ENCODE peak calls at places on chromosomes 16 and 17, in nine cellular contexts. F, J, D, I, P, X, Q, N and K are unnamed samples.
A peak's percentile ranks its signal among the peaks of the same experiment; 100 is the strongest.

GRCh38 chr16:4426021-4426684 is 485 bp downstream of the DNAJA3 start:
- DNase-seq in D (no peak), Q (peak; percentile 79), X (no peak), J (no peak), N (no peak), P (peak; percentile 72), I (peak; percentile 18), F (no peak), K (no peak)

GRCh38 chr16:79088971-79089370 is 511.6 kb downstream of the MAF start:
- DNase-seq in F (no peak), I (no peak), N (no peak), X (no peak), D (no peak), Q (no peak), J (no peak), P (no peak), K (no peak)

GRCh38 chr16:16116841-16117240 is 106.5 kb downstream of the ABCC6 start:
- DNase-seq in F (no peak), N (no peak), D (no peak), Q (no peak), I (no peak), J (no peak), P (no peak), X (no peak), K (no peak)

GRCh38 chr17:4901648-4902344 is 1.1 kb downstream of the CHRNE start:
- DNase-seq in X (no peak), F (no peak), I (no peak), D (peak; percentile 50), P (peak; percentile 86), N (peak; percentile 92), Q (no peak), J (peak; percentile 75), K (no peak)

GRCh38 chr17:16918443-16918842 is 53.5 kb downstream of the TNFRSF13B start:
- DNase-seq in I (no peak), X (no peak), N (peak; percentile 10), D (peak; percentile 39), F (no peak), J (no peak), P (no peak), Q (no peak), K (no peak)

GRCh38 chr16:57540387-57540786 is 2.1 kb upstream of the ADGRG5 start:
- DNase-seq in J (peak; percentile 33), Q (peak; percentile 59), D (peak; percentile 22), N (no peak), X (no peak), P (peak; percentile 37), F (no peak), I (no peak), K (no peak)

GRCh38 chr17:73643012-73643845 is 1.0 kb downstream of the SDK2 start:
- DNase-seq in J (no peak), I (peak; percentile 90), P (peak; percentile 71), N (no peak), X (no peak), D (no peak), F (peak; percentile 29), Q (peak; percentile 81), K (no peak)

GRCh38 chr16:88103581-88104188 is 152.5 kb downstream of the BANP start:
- DNase-seq in J (peak; percentile 40), D (no peak), X (no peak), Q (peak; percentile 51), N (no peak), F (no peak), I (no peak), P (no peak), K (no peak)

DNA sequence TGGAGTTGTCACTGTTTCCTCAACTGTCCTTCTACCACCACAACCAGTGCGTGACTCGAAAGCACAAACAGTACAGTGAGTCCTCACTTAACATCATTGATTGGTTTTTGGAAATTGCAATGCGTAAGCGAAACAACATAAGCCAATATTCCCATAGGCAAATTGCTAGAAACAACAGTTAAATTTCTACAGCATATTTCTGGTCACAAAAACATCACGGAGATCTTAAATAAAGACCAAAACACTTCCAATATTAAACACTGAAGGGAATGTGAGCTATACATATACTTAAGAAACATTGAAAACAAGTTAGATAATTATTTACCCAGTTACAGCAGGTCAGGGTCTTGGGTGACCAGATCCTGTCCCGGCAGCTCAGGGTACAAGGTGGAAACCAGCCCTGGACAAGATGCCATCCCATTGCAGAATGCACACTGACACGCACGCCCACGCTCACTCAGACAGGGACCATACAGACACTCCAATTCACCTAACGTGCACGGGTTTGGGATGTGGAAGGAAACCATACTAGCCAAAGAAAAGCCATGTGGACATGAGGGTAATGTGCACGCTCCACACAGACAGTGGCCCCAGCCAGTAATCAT is 4.7 kb downstream of the SLC13A5 start:
- DNase-seq in Q (no peak), J (no peak), P (peak; percentile 4), F (no peak), X (no peak), D (no peak), N (no peak), I (no peak), K (no peak)
- H3K4me1 ChIP-seq in Q (no peaks in the 10 kb centered on the region), J (peaks cover 26% of the 10 kb centered on the region), P (peaks cover 8% of the 10 kb centered on the region), F (no peaks in the 10 kb centered on the region), X (no peaks in the 10 kb centered on the region), D (peaks cover 8% of the 10 kb centered on the region), N (peaks cover 12% of the 10 kb centered on the region), I (peaks cover 3% of the 10 kb centered on the region), K (peaks cover 17% of the 10 kb centered on the region)

GRCh38 chr16:70684146-70685060 is 1.4 kb downstream of the MTSS2 start:
- DNase-seq in I (no peak), X (no peak), F (no peak), D (no peak), Q (peak; percentile 80), P (no peak), N (no peak), J (no peak), K (no peak)
- H3K4me1 ChIP-seq in I (peaks cover 79% of the 10 kb centered on the region), X (peaks cover 17% of the 10 kb centered on the region), F (no peaks in the 10 kb centered on the region), D (peaks cover 80% of the 10 kb centered on the region), Q (no peaks in the 10 kb centered on the region), P (peaks cover 65% of the 10 kb centered on the region), N (peaks cover 40% of the 10 kb centered on the region), J (peaks cover 89% of the 10 kb centered on the region), K (peaks cover 70% of the 10 kb centered on the region)

GRCh38 chr17:42603318-42603717 is 5.9 kb downstream of the RETREG3 start:
- DNase-seq in F (no peak), D (no peak), N (no peak), X (no peak), P (no peak), I (no peak), Q (no peak), J (no peak), K (no peak)
- H3K4me1 ChIP-seq in F (peaks cover 57% of the 10 kb centered on the region), D (peaks cover 6% of the 10 kb centered on the region), N (peaks cover 11% of the 10 kb centered on the region), X (peaks cover 17% of the 10 kb centered on the region), P (peaks cover 37% of the 10 kb centered on the region), I (peaks cover 16% of the 10 kb centered on the region), Q (peaks cover 1% of the 10 kb centered on the region), J (peaks cover 36% of the 10 kb centered on the region), K (peaks cover 24% of the 10 kb centered on the region)

DNA sequence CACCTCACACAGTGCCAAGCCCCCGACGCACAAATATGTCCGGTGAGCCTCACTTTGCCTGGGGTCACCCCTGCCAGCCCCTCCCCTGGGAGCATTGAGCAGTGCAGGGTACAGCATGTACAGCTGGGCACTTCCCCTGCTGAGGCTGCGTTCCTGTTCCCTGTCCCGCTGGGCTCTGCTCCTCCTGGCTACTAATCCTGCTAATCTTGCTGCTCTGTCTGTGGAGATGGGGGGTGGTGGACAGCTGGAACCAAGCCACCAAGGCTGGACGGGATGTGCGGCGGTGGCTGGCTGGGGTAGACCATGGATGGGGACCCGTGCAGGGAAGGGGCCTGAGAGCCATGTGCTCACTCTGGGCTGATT is 4.1 kb upstream of the TCAP start:
- DNase-seq in X (no peak), Q (no peak), D (no peak), I (no peak), P (no peak), J (no peak), F (no peak), N (no peak), K (no peak)
- H3K4me1 ChIP-seq in X (no peaks in the 10 kb centered on the region), Q (no peaks in the 10 kb centered on the region), D (peaks cover 16% of the 10 kb centered on the region), I (peaks cover 36% of the 10 kb centered on the region), P (peaks cover 49% of the 10 kb centered on the region), J (peaks cover 51% of the 10 kb centered on the region), F (peaks cover 16% of the 10 kb centered on the region), N (peaks cover 7% of the 10 kb centered on the region), K (peaks cover 47% of the 10 kb centered on the region)

GRCh38 chr17:50956750-50957523 is 90.8 kb upstream of the TOB1 start:
- DNase-seq in Q (peak; percentile 86), N (peak; percentile 71), D (peak; percentile 72), P (peak; percentile 77), F (peak; percentile 69), I (peak; percentile 71), X (peak; percentile 58), J (peak; percentile 82), K (no peak)

GRCh38 chr17:50955667-50956120 is 89.5 kb upstream of the TOB1 start:
- DNase-seq in F (no peak), I (no peak), D (no peak), X (peak; percentile 16), N (no peak), P (no peak), Q (no peak), J (no peak), K (no peak)

GRCh38 chr17:50956409-50956749 is 90.2 kb upstream of the TOB1 start:
- DNase-seq in D (no peak), I (no peak), N (no peak), X (no peak), Q (no peak), J (no peak), P (no peak), F (no peak), K (no peak)

GRCh38 chr17:50959341-50959740 is 93.2 kb upstream of the TOB1 start:
- DNase-seq in J (no peak), I (no peak), D (no peak), X (no peak), P (no peak), F (no peak), N (no peak), Q (no peak), K (no peak)

DNA sequence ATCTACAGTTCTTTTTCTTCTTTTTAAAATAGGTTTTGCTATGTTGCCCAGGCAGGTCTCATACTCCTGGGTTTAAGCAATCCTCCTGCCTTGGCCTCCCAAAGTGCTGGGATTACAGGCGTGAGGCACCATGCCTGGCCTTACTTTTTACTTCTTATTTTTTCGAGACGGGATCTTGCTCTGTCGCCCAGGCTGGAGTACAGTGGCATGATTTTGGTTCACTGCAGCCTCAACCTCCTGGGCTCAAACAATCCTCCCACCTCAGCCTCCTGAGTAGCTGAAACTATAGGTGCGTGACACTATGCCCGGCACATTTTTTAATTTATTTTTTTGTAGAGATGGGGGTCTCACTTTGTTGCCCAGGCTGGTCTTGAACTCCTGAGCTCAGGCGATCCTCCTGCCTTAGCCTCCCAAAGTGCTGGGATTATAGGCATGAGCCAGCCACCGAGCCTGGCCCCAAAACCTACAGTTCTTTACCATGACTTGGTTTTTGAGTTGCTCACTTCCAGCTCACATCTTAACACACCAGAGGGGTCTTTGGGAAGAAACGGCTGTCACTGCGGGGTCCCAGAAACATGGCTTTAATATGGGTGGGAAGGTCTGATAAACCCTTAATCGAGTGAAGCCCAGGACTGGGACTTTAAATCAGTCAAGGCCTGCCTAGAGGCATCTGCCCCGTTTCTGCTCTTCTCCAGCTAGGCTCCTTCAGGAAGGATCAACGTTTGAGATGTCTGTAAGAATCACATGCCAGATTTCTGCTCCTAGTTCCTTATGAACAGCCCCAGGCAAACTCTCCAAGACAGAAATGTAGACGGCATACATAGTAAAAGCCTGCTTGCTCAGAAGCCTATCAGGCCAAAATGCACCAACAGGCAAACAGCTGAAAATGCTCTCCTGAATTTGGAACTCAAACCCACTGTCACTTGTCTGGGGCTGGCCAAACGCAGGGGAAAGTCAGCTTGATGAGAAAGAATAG is 91.7 kb upstream of the TOB1 start:
- DNase-seq in Q (no peak), P (no peak), F (no peak), I (no peak), D (no peak), J (no peak), N (no peak), X (no peak), K (no peak)
- H3K4me1 ChIP-seq in Q (no peaks in the 10 kb centered on the region), P (peaks cover 18% of the 10 kb centered on the region), F (peaks cover 5% of the 10 kb centered on the region), I (peaks cover 20% of the 10 kb centered on the region), D (no peaks in the 10 kb centered on the region), J (peaks cover 41% of the 10 kb centered on the region), N (peaks cover 8% of the 10 kb centered on the region), X (no peaks in the 10 kb centered on the region), K (peaks cover 23% of the 10 kb centered on the region)

GRCh38 chr17:57107498-57108101 is 22.6 kb downstream of the AKAP1 start:
- DNase-seq in N (peak; percentile 58), I (no peak), D (no peak), P (peak; percentile 77), F (no peak), J (no peak), X (peak; percentile 54), Q (no peak), K (no peak)
- H3K4me1 ChIP-seq in N (peaks cover 7% of the 10 kb centered on the region), I (peaks cover 30% of the 10 kb centered on the region), D (peaks cover 31% of the 10 kb centered on the region), P (peaks cover 20% of the 10 kb centered on the region), F (no peaks in the 10 kb centered on the region), J (peaks cover 46% of the 10 kb centered on the region), X (peaks cover 10% of the 10 kb centered on the region), Q (no peaks in the 10 kb centered on the region), K (peaks cover 63% of the 10 kb centered on the region)